ENCODE peak calls at places on chromosomes 2 and 18, in four cellular contexts. E is HepG2, A is K562, O is A549. N is an unnamed sample.
A peak's percentile ranks its signal among the peaks of the same experiment; 100 is the strongest.

GRCh38 chr2:159044804-159045286 is 76.4 kb downstream of the TANC1 start:
- DNase-seq in E (no peak), A (no peak), O (no peak), N (no peak)

GRCh38 chr2:180966378-180966777 is 14.0 kb upstream of the UBE2E3 start:
- DNase-seq in E (no peak), A (no peak), O (no peak), N (no peak)

GRCh38 chr2:113324684-113325160 is 46.0 kb upstream of the PAX8 start:
- DNase-seq in E (no peak), A (peak; percentile 64), O (peak; percentile 85), N (peak; percentile 68)

GRCh38 chr2:78701546-78701945 is 324.0 kb upstream of the REG3G start:
- DNase-seq in E (no peak), A (no peak), O (no peak), N (no peak)

GRCh38 chr2:239465017-239466001 is 64.5 kb upstream of the HDAC4 start:
- DNase-seq in E (no peak), A (no peak), O (peak; percentile 50), N (no peak)

GRCh38 chr2:224160917-224161316 is 121.8 kb upstream of the SERPINE2 start:
- DNase-seq in E (no peak), A (no peak), O (no peak), N (no peak)

GRCh38 chr2:62597323-62597722 is 91.3 kb upstream of the TMEM17 start:
- DNase-seq in E (no peak), A (no peak), O (no peak), N (no peak)

GRCh38 chr2:158984554-158985207 is 16.2 kb downstream of the TANC1 start:
- DNase-seq in E (no peak), A (no peak), O (no peak), N (no peak)

GRCh38 chr2:162840598-162841246 is 2.2 kb upstream of the KCNH7 start:
- DNase-seq in E (peak; percentile 70), A (peak; percentile 58), O (peak; percentile 74), N (peak; percentile 81)

GRCh38 chr2:105606081-105606480 is 138.6 kb upstream of the NCK2 start:
- DNase-seq in E (no peak), A (no peak), O (no peak), N (no peak)

GRCh38 chr2:232999354-232999753 is 13.7 kb downstream of the NGEF start:
- DNase-seq in E (peak; percentile 38), A (no peak), O (no peak), N (no peak)

GRCh38 chr2:86518498-86518897 is 44.7 kb downstream of the CHMP3 start:
- DNase-seq in E (peak; percentile 39), A (no peak), O (peak; percentile 32), N (no peak)

GRCh38 chr2:190352668-190353536 is 9.5 kb downstream of the INPP1 start:
- DNase-seq in E (peak; percentile 99), A (peak; percentile 77), O (no peak), N (no peak)

GRCh38 chr2:98910349-98911125 is 25.5 kb downstream of the CRACDL start:
- DNase-seq in E (no peak), A (no peak), O (no peak), N (no peak)

GRCh38 chr2:167134381-167135072 is 246.2 kb downstream of the XIRP2 start:
- DNase-seq in E (peak; percentile 12), A (no peak), O (peak; percentile 38), N (no peak)

GRCh38 chr2:234257859-234258561 is 207.5 kb downstream of the SPP2 start:
- DNase-seq in E (peak; percentile 64), A (peak; percentile 6), O (peak; percentile 97), N (peak; percentile 54)

GRCh38 chr2:84481702-84482101 is 22.6 kb upstream of the SUCLG1 start:
- DNase-seq in E (no peak), A (no peak), O (no peak), N (no peak)

GRCh38 chr2:51027968-51028367 is 4.0 kb downstream of the NRXN1 start:
- DNase-seq in E (no peak), A (no peak), O (no peak), N (no peak)

GRCh38 chr2:10297950-10298349 is 4.8 kb upstream of the HPCAL1 start:
- DNase-seq in E (peak; percentile 71), A (peak; percentile 82), O (peak; percentile 73), N (no peak)

GRCh38 chr2:100699131-100699530 is 120.8 kb upstream of the NPAS2 start:
- DNase-seq in E (no peak), A (no peak), O (no peak), N (peak; percentile 20)

GRCh38 chr2:208464205-208464604 is 57.6 kb downstream of the PTH2R start:
- DNase-seq in E (no peak), A (no peak), O (no peak), N (no peak)

GRCh38 chr2:94874277-94874997 is 3.2 kb downstream of the TEKT4 start:
- DNase-seq in E (peak; percentile 50), A (peak; percentile 70), O (peak; percentile 58), N (peak; percentile 98)

GRCh38 chr2:16625201-16625729 is 40.4 kb downstream of the CYRIA start:
- DNase-seq in E (no peak), A (peak; percentile 67), O (no peak), N (no peak)

GRCh38 chr2:221018262-221018661 is 553.8 kb downstream of the EPHA4 start:
- DNase-seq in E (no peak), A (no peak), O (no peak), N (no peak)

GRCh38 chr2:166614027-166614426 is 120.0 kb upstream of the SCN7A start:
- DNase-seq in E (no peak), A (no peak), O (no peak), N (no peak)

GRCh38 chr2:2331905-2332280 is 818 bp upstream of the MYT1L start:
- DNase-seq in E (no peak), A (no peak), O (no peak), N (peak; percentile 58)

GRCh38 chr2:128309341-128310093 is 9.2 kb downstream of the HS6ST1 start:
- DNase-seq in E (peak; percentile 97), A (peak; percentile 68), O (no peak), N (no peak)

GRCh38 chr2:19504400-19505198 is 146.2 kb upstream of the OSR1 start:
- DNase-seq in E (peak; percentile 96), A (no peak), O (peak; percentile 81), N (no peak)

GRCh38 chr2:72983500-72984039 is 66.3 kb downstream of the EMX1 start:
- DNase-seq in E (peak; percentile 46), A (no peak), O (no peak), N (no peak)

GRCh38 chr2:69156624-69157023 is 143.6 kb downstream of the ANTXR1 start:
- DNase-seq in E (no peak), A (no peak), O (no peak), N (no peak)

GRCh38 chr2:224594840-224595239 is 9.7 kb upstream of the CUL3 start:
- DNase-seq in E (no peak), A (peak; percentile 61), O (no peak), N (no peak)

GRCh38 chr18:34723143-34723542 is 13.0 kb downstream of the DTNA start:
- DNase-seq in E (peak; percentile 14), A (no peak), O (no peak), N (no peak)

GRCh38 chr2:88690591-88691338 is 708 bp upstream of the RPIA start:
- DNase-seq in E (peak; percentile 57), A (peak; percentile 72), O (peak; percentile 55), N (no peak)

GRCh38 chr2:38301969-38302702 is 74.9 kb downstream of the ATL2 start:
- DNase-seq in E (no peak), A (no peak), O (no peak), N (no peak)

GRCh38 chr2:224870341-224870740 is 154.2 kb upstream of the CCDC195 start:
- DNase-seq in E (no peak), A (no peak), O (no peak), N (no peak)

GRCh38 chr2:196040218-196040617 is 28.4 kb downstream of the DNAH7 start:
- DNase-seq in E (no peak), A (no peak), O (no peak), N (no peak)

GRCh38 chr2:147182260-147182659 is 662.6 kb upstream of the ACVR2A start:
- DNase-seq in E (no peak), A (no peak), O (no peak), N (no peak)

GRCh38 chr2:11786191-11786590 is 39.8 kb downstream of the LPIN1 start:
- DNase-seq in E (no peak), A (no peak), O (no peak), N (no peak)

GRCh38 chr2:28296243-28296642 is 96.4 kb upstream of the FOSL2 start:
- DNase-seq in E (no peak), A (no peak), O (peak; percentile 44), N (no peak)

GRCh38 chr18:56815926-56816325 is 164.8 kb downstream of the WDR7 start:
- DNase-seq in E (peak; percentile 48), A (no peak), O (peak; percentile 82), N (no peak)
- TF ChIP-seq MAX in E (no peak), A (no peak), O (peak; percentile 33), N (no peak)

GRCh38 chr2:30511122-30512083 is 64.4 kb downstream of the LCLAT1 start:
- DNase-seq in E (peak; percentile 81), A (peak; percentile 66), O (peak; percentile 67), N (no peak)
- TF ChIP-seq PHF8 in E (no peak), A (no peak), O (no peak), N (no peak)

DNA sequence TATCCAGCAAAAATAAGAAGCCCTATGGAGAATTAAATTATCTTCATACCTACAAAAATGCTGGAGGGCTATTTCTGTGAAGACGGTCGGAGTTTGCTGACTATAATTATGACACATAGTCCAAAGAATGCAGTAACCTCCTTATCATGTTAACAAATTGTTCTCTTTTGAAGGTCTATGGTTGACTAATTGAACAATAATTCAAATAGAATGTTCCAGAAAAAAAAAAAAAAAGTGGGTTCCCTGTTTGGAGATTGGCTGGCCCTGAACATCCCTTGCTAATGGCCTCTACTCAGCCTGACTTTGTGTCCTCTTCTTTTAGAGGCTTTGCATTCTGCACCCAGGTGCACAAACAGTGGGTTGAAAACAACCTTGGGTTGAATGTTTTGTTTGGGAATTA is 82.8 kb upstream of the CCBE1 start:
- DNase-seq in E (no peak), A (no peak), O (no peak), N (no peak)
- TF ChIP-seq MAX in E (no peak), A (no peak), O (no peak), N (no peak)

GRCh38 chr18:49435170-49435569 is 25.3 kb downstream of the DYM start:
- DNase-seq in E (no peak), A (no peak), O (no peak), N (no peak)

GRCh38 chr18:49432602-49433001 is 27.8 kb downstream of the DYM start:
- DNase-seq in E (no peak), A (no peak), O (no peak), N (no peak)

GRCh38 chr18:49431563-49431962 is 28.9 kb downstream of the DYM start:
- DNase-seq in E (no peak), A (no peak), O (no peak), N (no peak)
- TF ChIP-seq PHF8 in E (no peak), A (no peak), O (no peak), N (no peak)

GRCh38 chr18:28007841-28008240 is 169.1 kb downstream of the CDH2 start:
- DNase-seq in E (no peak), A (no peak), O (no peak), N (no peak)
- TF ChIP-seq MAX in E (no peak), A (no peak), O (no peak), N (no peak)

DNA sequence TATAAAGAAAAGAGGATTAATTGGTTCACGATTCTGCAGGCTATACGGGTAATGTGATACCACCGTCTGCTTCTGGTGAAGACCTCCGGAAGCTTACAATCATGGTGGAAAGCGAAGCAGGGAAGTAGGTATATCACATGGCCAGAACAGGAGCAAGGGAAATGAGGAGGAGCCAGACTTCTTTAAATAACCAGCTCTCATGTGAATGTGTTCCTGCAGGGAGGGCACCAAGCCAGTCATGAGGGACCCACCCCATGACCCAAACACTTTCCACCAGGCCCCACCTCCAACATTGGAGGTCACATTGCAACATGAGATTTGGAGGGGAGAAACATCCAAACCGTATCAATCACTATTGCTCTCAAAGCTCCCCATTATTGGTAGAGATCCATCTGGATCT is 61.8 kb downstream of the EFEMP1 start:
- DNase-seq in E (no peak), A (no peak), O (no peak), N (no peak)
- TF ChIP-seq PHF8 in E (no peak), A (no peak), O (no peak), N (no peak)

N was measured in H1.